ENCODE peak calls at places on chromosomes 11 and 22, in six cellular contexts. B is fibroblast of lung, R is NCI-H345, V is nucleus accumbens, C is mucosa of gallbladder, K is DMS79. L is an unnamed sample.

GRCh38 chr11:73761403-73761945 is 600 bp upstream of the RAB6A start:
- DNase-seq in B (no peak), R (no peak), K (no peak), C (no peak), V (no peak), L (no peak)

GRCh38 chr11:10459029-10459970 is 4.2 kb downstream of the AMPD3 start:
- DNase-seq in B (no peak), V (no peak), C (no peak), K (no peak), R (no peak), L (no peak)

GRCh38 chr11:77668760-77669159 is 31.2 kb upstream of the CLNS1A start:
- DNase-seq in K (no peak), C (no peak), B (peak), R (no peak), V (no peak), L (no peak)

GRCh38 chr11:504053-504993 is 2.7 kb downstream of the RNH1 start:
- DNase-seq in K (no peak), C (no peak), R (no peak), V (no peak), B (peak), L (no peak)

GRCh38 chr11:122981388-122982264 is at the start of gene BSX:
- DNase-seq in C (peak), K (peak), V (no peak), B (peak), R (no peak), L (no peak)

GRCh38 chr11:94539420-94539819 is 4.3 kb upstream of the FUT4 start:
- DNase-seq in K (no peak), B (no peak), V (no peak), R (no peak), C (peak), L (no peak)

GRCh38 chr11:130388607-130389205 is 39.7 kb downstream of the ADAMTS8 start:
- DNase-seq in R (no peak), V (no peak), B (no peak), K (no peak), C (no peak), L (no peak)

GRCh38 chr22:50473088-50473487 is 1.7 kb downstream of the SBF1 start:
- DNase-seq in R (no peak), B (no peak), V (no peak), C (no peak), K (no peak), L (no peak)

GRCh38 chr11:65492637-65493366 is 6.0 kb upstream of the MALAT1 start:
- DNase-seq in R (peak), C (peak), V (peak), B (peak), K (peak), L (no peak)

GRCh38 chr22:35208003-35208402 is 49.3 kb upstream of the HMGXB4 start:
- DNase-seq in B (no peak), V (no peak), K (no peak), R (no peak), C (no peak), L (no peak)

GRCh38 chr22:31532060-31532459 is 35.7 kb downstream of the SFI1 start:
- DNase-seq in B (peak), R (no peak), C (no peak), K (no peak), V (no peak), L (no peak)

GRCh38 chr11:76665172-76665571 is 5.4 kb downstream of the LRRC32 start:
- DNase-seq in R (no peak), B (no peak), K (no peak), V (no peak), C (no peak), L (no peak)

L was measured in NCI-H526.